ENCODE peak calls at places on chromosomes 1 and 21, in four cellular contexts. One of them, this sample, is unnamed.
A peak's percentile ranks its signal among the peaks of the same experiment; 100 is the strongest.

GRCh38 chr1:222821239-222821638 is 6.4 kb downstream of the DISP1 start:
- DNase-seq in progenitor cell of endocrine pancreas: no peak
- DNase-seq in NCI-H345: no peak
- DNase-seq in SHP77 treated with DMSO at 0.1 percent for 48 hours: no peak
- DNase-seq in this sample: no peak

GRCh38 chr1:109610609-109611307 is 8.7 kb downstream of the GNAT2 start:
- DNase-seq in NCI-H345: no peak
- DNase-seq in progenitor cell of endocrine pancreas: no peak
- DNase-seq in SHP77 treated with DMSO at 0.1 percent for 48 hours: no peak
- DNase-seq in this sample: no peak

GRCh38 chr1:222761171-222761570 is 24.2 kb downstream of the FAM177B start:
- DNase-seq in progenitor cell of endocrine pancreas: no peak
- DNase-seq in NCI-H345: no peak
- DNase-seq in SHP77 treated with DMSO at 0.1 percent for 48 hours: no peak
- DNase-seq in this sample: no peak

GRCh38 chr1:229027622-229028182 is 243.2 kb upstream of the RAB4A start:
- DNase-seq in NCI-H345: no peak
- DNase-seq in progenitor cell of endocrine pancreas: no peak
- DNase-seq in SHP77 treated with DMSO at 0.1 percent for 48 hours: no peak
- DNase-seq in this sample: no peak

GRCh38 chr1:13930151-13930550 is 230.2 kb downstream of the PRDM2 start:
- DNase-seq in SHP77 treated with DMSO at 0.1 percent for 48 hours: no peak
- DNase-seq in NCI-H345: peak; percentile 1
- DNase-seq in progenitor cell of endocrine pancreas: no peak
- DNase-seq in this sample: no peak

GRCh38 chr1:56424744-56425493 is 154.4 kb downstream of the PLPP3 start:
- DNase-seq in NCI-H345: peak; percentile 91
- DNase-seq in progenitor cell of endocrine pancreas: no peak
- DNase-seq in SHP77 treated with DMSO at 0.1 percent for 48 hours: no peak
- DNase-seq in this sample: no peak

GRCh38 chr1:157034137-157034800 is 11.3 kb downstream of the ARHGEF11 start:
- DNase-seq in NCI-H345: no peak
- DNase-seq in SHP77 treated with DMSO at 0.1 percent for 48 hours: no peak
- DNase-seq in progenitor cell of endocrine pancreas: no peak
- DNase-seq in this sample: no peak

GRCh38 chr1:232057217-232057895 is 430.8 kb downstream of the DISC1 start:
- DNase-seq in SHP77 treated with DMSO at 0.1 percent for 48 hours: no peak
- DNase-seq in progenitor cell of endocrine pancreas: no peak
- DNase-seq in NCI-H345: no peak
- DNase-seq in this sample: no peak

GRCh38 chr1:11784993-11785769 is 20.6 kb downstream of the MTHFR start:
- DNase-seq in NCI-H345: peak; percentile 11
- DNase-seq in SHP77 treated with DMSO at 0.1 percent for 48 hours: no peak
- DNase-seq in progenitor cell of endocrine pancreas: peak; percentile 64
- DNase-seq in this sample: peak; percentile 80

GRCh38 chr21:14554948-14555347 is 8.8 kb upstream of the SAMSN1 start:
- DNase-seq in SHP77 treated with DMSO at 0.1 percent for 48 hours: no peak
- DNase-seq in NCI-H345: no peak
- DNase-seq in progenitor cell of endocrine pancreas: no peak
- DNase-seq in this sample: no peak

GRCh38 chr1:175427625-175428024 is 235.0 kb upstream of the KIAA0040 start:
- DNase-seq in NCI-H345: no peak
- DNase-seq in progenitor cell of endocrine pancreas: no peak
- DNase-seq in SHP77 treated with DMSO at 0.1 percent for 48 hours: no peak
- DNase-seq in this sample: no peak

GRCh38 chr1:230517786-230518185 is 91.7 kb upstream of the PGBD5 start:
- DNase-seq in SHP77 treated with DMSO at 0.1 percent for 48 hours: peak; percentile 47
- DNase-seq in progenitor cell of endocrine pancreas: no peak
- DNase-seq in NCI-H345: peak; percentile 85
- DNase-seq in this sample: no peak